ENCODE peak calls at places on chromosomes 4 and X, in five cellular contexts. L is brain microvascular endothelial cell, M is OCI-LY7, S is choroid plexus epithelial cell, Q is tibial nerve. X is an unnamed sample.
A peak's percentile ranks its signal among the peaks of the same experiment; 100 is the strongest.

GRCh38 chrX:150429577-150429976 is 66.5 kb downstream of the MAMLD1 start:
- DNase-seq in Q (no peak), M (no peak), S (peak; percentile 76), L (peak; percentile 31), X (no peak)

GRCh38 chr4:102789317-102789717 is 28.5 kb upstream of the MANBA start:
- DNase-seq in S (peak; percentile 91), L (peak; percentile 40), M (no peak), Q (no peak), X (peak; percentile 70)

GRCh38 chr4:169698331-169698730 is 59.4 kb downstream of the HPF1 start:
- DNase-seq in M (no peak), S (no peak), Q (no peak), L (no peak), X (no peak)

GRCh38 chr4:102259702-102260101 is 85.6 kb downstream of the SLC39A8 start:
- DNase-seq in L (no peak), Q (no peak), M (no peak), S (no peak), X (no peak)

GRCh38 chr4:56444719-56445118 is 8.7 kb downstream of the PAICS start:
- DNase-seq in M (no peak), Q (no peak), L (no peak), S (no peak), X (no peak)

GRCh38 chr4:125642645-125643044 is 327.9 kb downstream of the FAT4 start:
- DNase-seq in S (no peak), Q (no peak), L (no peak), M (no peak), X (no peak)

GRCh38 chr4:151012836-151013235 is 2.2 kb downstream of the LRBA start:
- DNase-seq in S (no peak), M (peak; percentile 6), Q (no peak), L (no peak), X (no peak)

GRCh38 chr4:25786497-25787065 is 76.2 kb downstream of the SEL1L3 start:
- DNase-seq in Q (no peak), M (no peak), L (no peak), S (no peak), X (peak; percentile 53)

GRCh38 chr4:183136880-183137279 is 37.8 kb downstream of the WWC2 start:
- DNase-seq in Q (no peak), M (no peak), S (no peak), L (no peak), X (no peak)

GRCh38 chrX:19543951-19544359 is 28.6 kb upstream of the MAP3K15 start:
- DNase-seq in Q (no peak), S (no peak), M (no peak), L (no peak), X (no peak)

GRCh38 chr4:46442963-46443362 is 53.0 kb upstream of the GABRA2 start:
- DNase-seq in S (peak; percentile 69), M (no peak), L (no peak), Q (no peak), X (no peak)

GRCh38 chr4:76210502-76210901 is 3.1 kb downstream of the SCARB2 start:
- DNase-seq in Q (no peak), L (no peak), S (no peak), M (no peak), X (no peak)

GRCh38 chr4:11028334-11028733 is 343.8 kb upstream of the CLNK start:
- DNase-seq in Q (no peak), S (peak; percentile 14), L (no peak), M (no peak), X (no peak)

GRCh38 chrX:29762006-29762405 is 453.4 kb upstream of the MAGEB2 start:
- DNase-seq in S (no peak), M (no peak), Q (no peak), L (no peak), X (no peak)

GRCh38 chr4:82773049-82773448 is 25.5 kb downstream of the SCD5 start:
- DNase-seq in M (no peak), Q (no peak), L (no peak), S (no peak), X (no peak)

GRCh38 chr4:21113496-21114213 is 413.4 kb downstream of the PACRGL start:
- DNase-seq in L (no peak), S (peak; percentile 11), M (no peak), Q (no peak), X (peak; percentile 23)

GRCh38 chr4:76952071-76952470 is 2.5 kb downstream of the SEPTIN11 start:
- DNase-seq in L (no peak), M (no peak), S (peak; percentile 36), Q (no peak), X (no peak)

GRCh38 chr4:141684785-141685184 is 48.4 kb downstream of the IL15 start:
- DNase-seq in M (no peak), S (no peak), L (no peak), Q (no peak), X (no peak)

GRCh38 chr4:159390648-159391047 is 287.8 kb downstream of the RAPGEF2 start:
- DNase-seq in M (no peak), Q (no peak), L (peak; percentile 99), S (peak; percentile 99), X (peak; percentile 98)

GRCh38 chr4:47221721-47222120 is 190.4 kb downstream of the GABRB1 start:
- DNase-seq in Q (no peak), S (peak; percentile 87), M (no peak), L (peak; percentile 82), X (peak; percentile 44)

GRCh38 chrX:13109811-13110210 is 65.4 kb upstream of the FAM9C start:
- DNase-seq in L (peak; percentile 74), Q (no peak), M (no peak), S (peak; percentile 86), X (no peak)

GRCh38 chr4:139144161-139144859 is 32.7 kb downstream of the ELF2 start:
- DNase-seq in M (no peak), Q (peak; percentile 45), L (peak; percentile 38), S (peak; percentile 71), X (peak; percentile 28)

GRCh38 chr4:86653237-86653865 is 59.2 kb downstream of the PTPN13 start:
- DNase-seq in Q (no peak), L (no peak), S (no peak), M (peak; percentile 39), X (no peak)

GRCh38 chrX:121146059-121146628 is 98.7 kb downstream of the GLUD2 start:
- DNase-seq in M (no peak), S (peak; percentile 21), L (peak; percentile 9), Q (no peak), X (no peak)

GRCh38 chr4:23290656-23291055 is 597.9 kb downstream of the GBA3 start:
- DNase-seq in Q (no peak), S (no peak), L (no peak), M (no peak), X (no peak)

GRCh38 chr4:145719752-145720624 is 40.0 kb downstream of the C4orf51 start:
- DNase-seq in M (no peak), L (no peak), Q (no peak), S (no peak), X (no peak)

GRCh38 chrX:40644821-40645358 is 2.5 kb downstream of the CXorf38 start:
- DNase-seq in S (peak; percentile 78), L (peak; percentile 68), Q (peak; percentile 60), M (peak; percentile 54), X (peak; percentile 47)

GRCh38 chr4:81314897-81315470 is 100.0 kb upstream of the PRKG2 start:
- DNase-seq in S (peak; percentile 18), Q (no peak), L (peak; percentile 40), M (no peak), X (no peak)

GRCh38 chrX:71017396-71017939 is 50.7 kb downstream of the SNX12 start:
- DNase-seq in S (peak; percentile 38), M (no peak), Q (no peak), L (peak; percentile 1), X (peak; percentile 22)

DNA sequence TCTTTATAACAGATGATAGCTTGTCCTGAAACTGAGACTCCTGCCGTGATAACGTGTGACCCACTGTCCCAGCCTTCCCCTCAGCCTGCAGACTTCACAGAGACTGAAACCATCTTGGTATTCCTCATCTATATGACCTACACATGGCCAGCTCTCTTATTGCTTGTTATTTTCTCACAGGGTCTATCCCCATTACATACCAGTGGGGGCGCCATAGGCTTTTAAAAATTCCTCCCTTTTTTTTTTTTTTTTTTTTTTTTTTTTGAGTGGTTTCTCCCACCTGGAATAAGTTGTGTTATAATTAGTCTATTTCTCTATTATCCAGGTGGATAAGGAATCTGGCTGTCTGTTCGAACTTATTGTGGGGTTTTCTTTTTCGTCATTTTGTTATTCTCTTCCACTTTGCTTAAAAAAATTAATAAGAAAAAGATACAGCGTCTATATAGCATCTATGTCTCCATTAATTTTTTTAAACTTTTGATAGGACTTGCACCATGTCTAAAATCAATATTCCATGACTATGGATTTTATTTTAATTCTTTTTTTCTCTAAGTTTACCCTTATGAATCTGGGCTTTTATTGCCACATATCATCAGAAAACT is 47.2 kb downstream of the GYG2 start:
- DNase-seq in L (no peak), S (peak; percentile 41), M (no peak), Q (no peak), X (no peak)
- TF ChIP-seq CTCF in L (peak; percentile 51), S (peak; percentile 51), M (peak; percentile 70), Q (no peak), X (peak; percentile 21)

GRCh38 chr4:157803441-157804168 is 369.2 kb downstream of the GASK1B start:
- DNase-seq in L (no peak), M (no peak), Q (no peak), S (peak; percentile 2), X (no peak)
- H3K4me3 ChIP-seq in L (no peak overlapping the region), M (no peak overlapping the region), Q (no peak overlapping the region), S (no peak overlapping the region), X (no peak overlapping the region)

DNA sequence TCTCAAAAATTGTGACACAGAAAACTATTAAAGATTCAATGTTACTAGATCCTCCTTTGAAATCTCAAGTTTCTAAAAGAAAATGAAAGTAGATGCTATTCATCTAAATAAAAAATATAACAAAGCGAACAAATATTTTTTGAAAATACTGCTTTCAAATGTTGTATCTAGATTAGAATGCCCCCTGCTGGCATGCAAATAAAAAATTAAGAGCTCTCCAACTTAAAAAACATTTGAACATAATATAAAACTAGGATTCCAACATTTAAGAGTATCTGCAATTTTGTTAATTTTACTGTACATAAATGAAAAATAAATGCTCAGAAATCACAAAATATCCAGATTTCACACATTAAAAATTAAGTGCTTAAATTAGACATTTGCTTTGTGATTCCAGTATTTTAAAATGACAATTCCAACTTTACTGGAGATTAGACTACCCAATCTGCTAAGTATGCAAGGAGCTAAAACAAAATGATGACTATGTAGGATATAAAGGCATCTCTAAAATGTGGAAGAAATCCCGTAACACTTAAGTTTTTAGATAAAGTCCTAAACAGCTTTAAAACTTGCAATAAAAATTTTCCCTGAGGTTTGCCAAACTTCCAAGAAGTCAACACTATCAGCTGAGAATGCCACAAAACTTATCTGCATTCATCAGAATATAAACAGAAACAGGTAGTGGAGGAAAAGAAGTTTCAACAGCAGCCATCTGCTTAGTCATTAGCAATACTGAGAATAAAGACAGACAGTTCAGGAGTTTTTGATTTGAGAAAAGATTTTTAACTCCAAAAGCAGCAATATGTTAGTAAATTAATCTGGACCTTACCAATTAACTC is 32.6 kb downstream of the DHX15 start:
- DNase-seq in S (peak; percentile 61), M (no peak), L (no peak), Q (no peak), X (no peak)
- TF ChIP-seq CTCF in S (peak; percentile 48), M (peak; percentile 83), L (no peak), Q (peak; percentile 27), X (no peak)

GRCh38 chr4:134955059-134955458 is 753.5 kb upstream of the PABPC4L start:
- DNase-seq in L (no peak), Q (no peak), M (no peak), S (no peak), X (no peak)

GRCh38 chr4:134948110-134948642 is 746.6 kb upstream of the PABPC4L start:
- DNase-seq in M (no peak), Q (no peak), S (no peak), L (no peak), X (no peak)

GRCh38 chr4:134952305-134952704 is 750.7 kb upstream of the PABPC4L start:
- DNase-seq in M (no peak), S (no peak), L (no peak), Q (no peak), X (no peak)

GRCh38 chr4:134952775-134953174 is 751.2 kb upstream of the PABPC4L start:
- DNase-seq in Q (no peak), M (no peak), S (no peak), L (no peak), X (no peak)
- H3K4me3 ChIP-seq in Q (no peak overlapping the region), M (no peak overlapping the region), S (no peak overlapping the region), L (no peak overlapping the region), X (no peak overlapping the region)